ENCODE peak calls at places on chromosomes 11 and 22, in six cellular contexts. One of them, this sample, is unnamed.
A peak's percentile ranks its signal among the peaks of the same experiment; 100 is the strongest.

GRCh38 chr22:19045094-19045493 is 77.1 kb downstream of the DGCR2 start:
- DNase-seq in MM.1S: no peak
- DNase-seq in GM23248: no peak
- DNase-seq in CD8-positive, alpha-beta T cell: no peak
- DNase-seq in aorta: no peak
- DNase-seq in neuronal stem cell: no peak
- DNase-seq in this sample: no peak

GRCh38 chr11:20110908-20111669 is 49.2 kb downstream of the DBX1 start:
- DNase-seq in aorta: no peak
- DNase-seq in MM.1S: peak; percentile 77
- DNase-seq in neuronal stem cell: peak; percentile 46
- DNase-seq in CD8-positive, alpha-beta T cell: peak; percentile 34
- DNase-seq in GM23248: peak; percentile 71
- DNase-seq in this sample: no peak

GRCh38 chr22:19571207-19571795 is 47.1 kb upstream of the CLDN5 start:
- DNase-seq in MM.1S: no peak
- DNase-seq in aorta: no peak
- DNase-seq in GM23248: no peak
- DNase-seq in neuronal stem cell: no peak
- DNase-seq in CD8-positive, alpha-beta T cell: no peak
- DNase-seq in this sample: no peak

GRCh38 chr11:99519095-99519494 is 498.3 kb downstream of the CNTN5 start:
- DNase-seq in aorta: no peak
- DNase-seq in MM.1S: no peak
- DNase-seq in GM23248: no peak
- DNase-seq in neuronal stem cell: no peak
- DNase-seq in CD8-positive, alpha-beta T cell: no peak
- DNase-seq in this sample: no peak

GRCh38 chr11:18958221-18958910 is 19.2 kb upstream of the MRGPRX1 start:
- DNase-seq in GM23248: no peak
- DNase-seq in MM.1S: no peak
- DNase-seq in neuronal stem cell: no peak
- DNase-seq in CD8-positive, alpha-beta T cell: no peak
- DNase-seq in aorta: no peak
- DNase-seq in this sample: no peak

GRCh38 chr11:14022251-14022650 is 59.7 kb downstream of the SPON1 start:
- DNase-seq in CD8-positive, alpha-beta T cell: no peak
- DNase-seq in aorta: no peak
- DNase-seq in neuronal stem cell: no peak
- DNase-seq in MM.1S: no peak
- DNase-seq in GM23248: no peak
- DNase-seq in this sample: no peak

GRCh38 chr11:17350455-17351170 is 987 bp upstream of the NCR3LG1 start:
- DNase-seq in aorta: no peak
- DNase-seq in neuronal stem cell: no peak
- DNase-seq in GM23248: peak; percentile 48
- DNase-seq in MM.1S: no peak
- DNase-seq in CD8-positive, alpha-beta T cell: no peak
- DNase-seq in this sample: no peak

GRCh38 chr11:9014826-9015225 is 11.0 kb upstream of the NRIP3 start:
- DNase-seq in CD8-positive, alpha-beta T cell: no peak
- DNase-seq in aorta: no peak
- DNase-seq in GM23248: no peak
- DNase-seq in neuronal stem cell: no peak
- DNase-seq in MM.1S: no peak
- DNase-seq in this sample: no peak

GRCh38 chr11:9765320-9766101 is 101.6 kb downstream of the SWAP70 start:
- DNase-seq in aorta: no peak
- DNase-seq in GM23248: peak; percentile 57
- DNase-seq in CD8-positive, alpha-beta T cell: no peak
- DNase-seq in MM.1S: no peak
- DNase-seq in neuronal stem cell: no peak
- DNase-seq in this sample: no peak

GRCh38 chr11:77074205-77074604 is 7.4 kb downstream of the CAPN5 start:
- DNase-seq in MM.1S: no peak
- DNase-seq in neuronal stem cell: no peak
- DNase-seq in aorta: peak; percentile 70
- DNase-seq in CD8-positive, alpha-beta T cell: no peak
- DNase-seq in GM23248: no peak
- DNase-seq in this sample: no peak

GRCh38 chr11:76759517-76759916 is 23.6 kb upstream of the TSKU start:
- DNase-seq in MM.1S: no peak
- DNase-seq in neuronal stem cell: no peak
- DNase-seq in GM23248: no peak
- DNase-seq in CD8-positive, alpha-beta T cell: no peak
- DNase-seq in aorta: no peak
- DNase-seq in this sample: no peak

GRCh38 chr11:46290598-46291309 is 13.3 kb downstream of the CREB3L1 start:
- DNase-seq in MM.1S: no peak
- DNase-seq in CD8-positive, alpha-beta T cell: no peak
- DNase-seq in GM23248: peak; percentile 97
- DNase-seq in neuronal stem cell: no peak
- DNase-seq in aorta: peak; percentile 88
- DNase-seq in this sample: no peak

GRCh38 chr11:46352063-46352841 is 5.0 kb downstream of the DGKZ start:
- DNase-seq in MM.1S: no peak
- DNase-seq in CD8-positive, alpha-beta T cell: peak; percentile 76
- DNase-seq in neuronal stem cell: no peak
- DNase-seq in aorta: peak; percentile 69
- DNase-seq in GM23248: peak; percentile 51
- DNase-seq in this sample: no peak

GRCh38 chr11:101949846-101950245 is 33.5 kb upstream of the ANGPTL5 start:
- DNase-seq in aorta: no peak
- DNase-seq in MM.1S: no peak
- DNase-seq in neuronal stem cell: no peak
- DNase-seq in GM23248: no peak
- DNase-seq in CD8-positive, alpha-beta T cell: no peak
- DNase-seq in this sample: no peak

GRCh38 chr11:69509381-69509780 is 27.9 kb downstream of the LINC01488 start:
- DNase-seq in neuronal stem cell: no peak
- DNase-seq in aorta: peak; percentile 64
- DNase-seq in CD8-positive, alpha-beta T cell: no peak
- DNase-seq in MM.1S: no peak
- DNase-seq in GM23248: no peak
- DNase-seq in this sample: no peak

GRCh38 chr11:123360267-123360936 is 69.7 kb upstream of the GRAMD1B start:
- DNase-seq in GM23248: no peak
- DNase-seq in CD8-positive, alpha-beta T cell: no peak
- DNase-seq in MM.1S: no peak
- DNase-seq in aorta: no peak
- DNase-seq in neuronal stem cell: no peak
- DNase-seq in this sample: no peak

GRCh38 chr11:2884424-2884815 is 1.2 kb downstream of the CDKN1C start:
- DNase-seq in GM23248: peak; percentile 30
- DNase-seq in aorta: no peak
- DNase-seq in CD8-positive, alpha-beta T cell: no peak
- DNase-seq in neuronal stem cell: no peak
- DNase-seq in MM.1S: peak; percentile 27
- DNase-seq in this sample: no peak

GRCh38 chr11:28833670-28834069 is 725.5 kb downstream of the METTL15 start:
- DNase-seq in neuronal stem cell: no peak
- DNase-seq in CD8-positive, alpha-beta T cell: no peak
- DNase-seq in aorta: no peak
- DNase-seq in MM.1S: no peak
- DNase-seq in GM23248: peak; percentile 91
- DNase-seq in this sample: no peak

GRCh38 chr22:50084085-50084484 is 1.1 kb downstream of the MLC1 start:
- DNase-seq in MM.1S: no peak
- DNase-seq in aorta: peak; percentile 56
- DNase-seq in GM23248: no peak
- DNase-seq in neuronal stem cell: no peak
- DNase-seq in CD8-positive, alpha-beta T cell: no peak
- DNase-seq in this sample: no peak

GRCh38 chr11:4191031-4191571 is 96.5 kb downstream of the RRM1 start:
- DNase-seq in CD8-positive, alpha-beta T cell: no peak
- DNase-seq in GM23248: no peak
- DNase-seq in neuronal stem cell: no peak
- DNase-seq in aorta: peak; percentile 75
- DNase-seq in MM.1S: no peak
- DNase-seq in this sample: peak; percentile 65

GRCh38 chr11:94747136-94748110 is 20.7 kb upstream of the AMOTL1 start:
- DNase-seq in aorta: no peak
- DNase-seq in CD8-positive, alpha-beta T cell: no peak
- DNase-seq in neuronal stem cell: no peak
- DNase-seq in MM.1S: no peak
- DNase-seq in GM23248: peak; percentile 81
- DNase-seq in this sample: no peak
- H3K27ac ChIP-seq in aorta: no peak overlapping the region
- H3K27ac ChIP-seq in CD8-positive, alpha-beta T cell: no peak overlapping the region
- H3K27ac ChIP-seq in neuronal stem cell: no peak overlapping the region
- H3K27ac ChIP-seq in MM.1S: no peak overlapping the region
- H3K27ac ChIP-seq in GM23248: peak overlapping the region; percentile 75
- H3K27ac ChIP-seq in this sample: no peak overlapping the region

GRCh38 chr11:63941901-63942300 is 3.1 kb downstream of the NAA40 start:
- DNase-seq in MM.1S: no peak
- DNase-seq in neuronal stem cell: no peak
- DNase-seq in aorta: no peak
- DNase-seq in CD8-positive, alpha-beta T cell: no peak
- DNase-seq in GM23248: no peak
- DNase-seq in this sample: no peak

GRCh38 chr11:63938481-63939350 is at the start of gene NAA40:
- DNase-seq in GM23248: peak; percentile 97
- DNase-seq in neuronal stem cell: peak; percentile 98
- DNase-seq in MM.1S: peak; percentile 98
- DNase-seq in aorta: peak; percentile 97
- DNase-seq in CD8-positive, alpha-beta T cell: peak; percentile 89
- DNase-seq in this sample: peak; percentile 95

GRCh38 chr11:63939351-63939920 is 634 bp downstream of the NAA40 start:
- DNase-seq in GM23248: peak; percentile 64
- DNase-seq in neuronal stem cell: no peak
- DNase-seq in CD8-positive, alpha-beta T cell: no peak
- DNase-seq in aorta: no peak
- DNase-seq in MM.1S: peak; percentile 36
- DNase-seq in this sample: no peak

GRCh38 chr11:63940786-63941185 is 2.0 kb downstream of the NAA40 start:
- DNase-seq in neuronal stem cell: no peak
- DNase-seq in aorta: no peak
- DNase-seq in GM23248: no peak
- DNase-seq in MM.1S: no peak
- DNase-seq in CD8-positive, alpha-beta T cell: no peak
- DNase-seq in this sample: no peak

GRCh38 chr11:63937713-63938480 is 905 bp upstream of the NAA40 start:
- DNase-seq in MM.1S: peak; percentile 36
- DNase-seq in neuronal stem cell: no peak
- DNase-seq in GM23248: no peak
- DNase-seq in aorta: no peak
- DNase-seq in CD8-positive, alpha-beta T cell: peak; percentile 19
- DNase-seq in this sample: no peak
- H3K27ac ChIP-seq in MM.1S: peak overlapping the region; percentile 65
- H3K27ac ChIP-seq in neuronal stem cell: peak overlapping the region; percentile 20
- H3K27ac ChIP-seq in GM23248: peak overlapping the region; percentile 17
- H3K27ac ChIP-seq in aorta: no peak overlapping the region
- H3K27ac ChIP-seq in CD8-positive, alpha-beta T cell: peak overlapping the region; percentile 46
- H3K27ac ChIP-seq in this sample: no peak overlapping the region

GRCh38 chr22:22814666-22815396 is 72.8 kb upstream of the IGLL5 start:
- DNase-seq in GM23248: no peak
- DNase-seq in neuronal stem cell: no peak
- DNase-seq in CD8-positive, alpha-beta T cell: no peak
- DNase-seq in aorta: no peak
- DNase-seq in MM.1S: no peak
- DNase-seq in this sample: no peak

GRCh38 chr22:22812031-22812905 is 75.3 kb upstream of the IGLL5 start:
- DNase-seq in GM23248: no peak
- DNase-seq in MM.1S: no peak
- DNase-seq in aorta: no peak
- DNase-seq in neuronal stem cell: no peak
- DNase-seq in CD8-positive, alpha-beta T cell: no peak
- DNase-seq in this sample: no peak

GRCh38 chr22:22815397-22816170 is 72.0 kb upstream of the IGLL5 start:
- DNase-seq in aorta: no peak
- DNase-seq in neuronal stem cell: no peak
- DNase-seq in MM.1S: no peak
- DNase-seq in GM23248: no peak
- DNase-seq in CD8-positive, alpha-beta T cell: no peak
- DNase-seq in this sample: no peak

GRCh38 chr22:22811016-22812009 is 76.3 kb upstream of the IGLL5 start:
- DNase-seq in aorta: no peak
- DNase-seq in CD8-positive, alpha-beta T cell: no peak
- DNase-seq in MM.1S: no peak
- DNase-seq in neuronal stem cell: no peak
- DNase-seq in GM23248: no peak
- DNase-seq in this sample: no peak

GRCh38 chr22:22813126-22814075 is 74.2 kb upstream of the IGLL5 start:
- DNase-seq in MM.1S: no peak
- DNase-seq in CD8-positive, alpha-beta T cell: no peak
- DNase-seq in GM23248: no peak
- DNase-seq in aorta: no peak
- DNase-seq in neuronal stem cell: no peak
- DNase-seq in this sample: no peak
- H3K27ac ChIP-seq in MM.1S: no peak overlapping the region
- H3K27ac ChIP-seq in CD8-positive, alpha-beta T cell: no peak overlapping the region
- H3K27ac ChIP-seq in GM23248: no peak overlapping the region
- H3K27ac ChIP-seq in aorta: no peak overlapping the region
- H3K27ac ChIP-seq in neuronal stem cell: no peak overlapping the region
- H3K27ac ChIP-seq in this sample: no peak overlapping the region

DNA sequence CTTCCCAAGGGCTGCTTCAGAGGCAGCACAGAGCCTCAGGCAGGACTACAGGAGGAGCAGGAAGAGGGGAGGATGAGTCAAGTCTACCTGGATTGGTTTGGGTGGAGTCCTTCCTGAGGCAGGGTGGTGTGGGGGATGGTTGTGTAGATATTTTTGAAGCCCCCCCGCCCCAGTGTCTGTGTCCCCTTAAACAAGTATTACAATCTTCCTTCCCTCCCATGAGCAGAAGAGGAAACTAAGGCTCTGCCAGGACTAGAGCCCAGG is 34.7 kb upstream of the FCHSD2 start:
- DNase-seq in aorta: peak; percentile 45
- DNase-seq in MM.1S: no peak
- DNase-seq in neuronal stem cell: no peak
- DNase-seq in CD8-positive, alpha-beta T cell: no peak
- DNase-seq in GM23248: no peak
- DNase-seq in this sample: no peak
- H3K27ac ChIP-seq in aorta: peak overlapping the region; percentile 71
- H3K27ac ChIP-seq in MM.1S: no peak overlapping the region
- H3K27ac ChIP-seq in neuronal stem cell: no peak overlapping the region
- H3K27ac ChIP-seq in CD8-positive, alpha-beta T cell: no peak overlapping the region
- H3K27ac ChIP-seq in GM23248: no peak overlapping the region
- H3K27ac ChIP-seq in this sample: no peak overlapping the region

GRCh38 chr22:47784367-47784983 is 1022.0 kb downstream of the TBC1D22A start:
- DNase-seq in neuronal stem cell: no peak
- DNase-seq in MM.1S: no peak
- DNase-seq in GM23248: no peak
- DNase-seq in aorta: peak; percentile 38
- DNase-seq in CD8-positive, alpha-beta T cell: no peak
- DNase-seq in this sample: no peak

GRCh38 chr22:47788461-47788860 is 1026.0 kb downstream of the TBC1D22A start:
- DNase-seq in GM23248: no peak
- DNase-seq in aorta: peak; percentile 64
- DNase-seq in CD8-positive, alpha-beta T cell: no peak
- DNase-seq in neuronal stem cell: no peak
- DNase-seq in MM.1S: no peak
- DNase-seq in this sample: no peak

GRCh38 chr22:47786650-47787290 is 1024.3 kb downstream of the TBC1D22A start:
- DNase-seq in GM23248: no peak
- DNase-seq in neuronal stem cell: no peak
- DNase-seq in CD8-positive, alpha-beta T cell: no peak
- DNase-seq in MM.1S: no peak
- DNase-seq in aorta: no peak
- DNase-seq in this sample: no peak

GRCh38 chr22:47784991-47785390 is 1022.5 kb downstream of the TBC1D22A start:
- DNase-seq in aorta: peak; percentile 27
- DNase-seq in neuronal stem cell: no peak
- DNase-seq in GM23248: no peak
- DNase-seq in MM.1S: no peak
- DNase-seq in CD8-positive, alpha-beta T cell: no peak
- DNase-seq in this sample: no peak

GRCh38 chr22:47787501-47788227 is 1025.2 kb downstream of the TBC1D22A start:
- DNase-seq in CD8-positive, alpha-beta T cell: no peak
- DNase-seq in neuronal stem cell: no peak
- DNase-seq in aorta: peak; percentile 37
- DNase-seq in MM.1S: no peak
- DNase-seq in GM23248: no peak
- DNase-seq in this sample: no peak
- H3K27ac ChIP-seq in CD8-positive, alpha-beta T cell: no peak overlapping the region
- H3K27ac ChIP-seq in neuronal stem cell: no peak overlapping the region
- H3K27ac ChIP-seq in aorta: no peak overlapping the region
- H3K27ac ChIP-seq in MM.1S: no peak overlapping the region
- H3K27ac ChIP-seq in GM23248: no peak overlapping the region
- H3K27ac ChIP-seq in this sample: no peak overlapping the region

This sample was measured in right lobe of liver.